ENCODE peak calls at places on chromosomes 11 and 22, in four cellular contexts. N is effector memory CD4-positive, alpha-beta T cell; R is small intestine; Y is body of pancreas. I is an unnamed sample. For H3K9me3, H3K4me1 and H3K36me3, the result is how much of the 10 kb centered on the place peaks cover.

GRCh38 chr11:88175707-88176066 is 444 bp upstream of the RAB38 start:
- DNase-seq in N (no peak), R (no peak), Y (peak), I (no peak)

GRCh38 chr11:44066732-44067131 is 662 bp downstream of the ACCS start:
- DNase-seq in Y (peak), R (peak), N (no peak), I (peak)

GRCh38 chr11:77171885-77172665 is 44.0 kb downstream of the MYO7A start:
- DNase-seq in Y (no peak), N (no peak), R (no peak), I (peak)

GRCh38 chr11:75763846-75764245 is 4.7 kb upstream of the DGAT2 start:
- DNase-seq in Y (no peak), R (no peak), N (no peak), I (no peak)

GRCh38 chr11:47466701-47467250 is 17.8 kb upstream of the RAPSN start:
- DNase-seq in R (peak), N (no peak), Y (peak), I (peak)

GRCh38 chr11:13682212-13682611 is 13.7 kb downstream of the FAR1 start:
- DNase-seq in N (no peak), Y (no peak), R (no peak), I (no peak)

GRCh38 chr11:113546757-113547507 is 71.7 kb upstream of the DRD2 start:
- DNase-seq in R (no peak), N (no peak), Y (no peak), I (no peak)

GRCh38 chr22:27810566-27810965 is 9.0 kb upstream of the MN1 start:
- DNase-seq in N (no peak), R (no peak), Y (peak), I (peak)

GRCh38 chr11:47905358-47906059 is 57.4 kb upstream of the NUP160 start:
- DNase-seq in R (no peak), Y (no peak), N (no peak), I (no peak)

GRCh38 chr11:109961261-109961660 is 131.9 kb upstream of the ZC3H12C start:
- DNase-seq in R (no peak), N (no peak), Y (no peak), I (no peak)

GRCh38 chr11:117064275-117064674 is 34.0 kb downstream of the SIK3 start:
- DNase-seq in Y (no peak), N (no peak), R (no peak), I (no peak)

GRCh38 chr11:85464283-85464682 is 162.9 kb downstream of the DLG2 start:
- DNase-seq in Y (no peak), N (no peak), R (no peak), I (no peak)

GRCh38 chr11:130865091-130865771 is 51.0 kb downstream of the SNX19 start:
- DNase-seq in Y (no peak), R (no peak), N (no peak), I (no peak)

GRCh38 chr11:56911312-56911711 is 77.4 kb upstream of the OR5AK2 start:
- DNase-seq in N (no peak), R (no peak), Y (no peak), I (no peak)

GRCh38 chr22:44358723-44359440 is 46.1 kb upstream of the SHISAL1 start:
- DNase-seq in R (no peak), Y (no peak), N (no peak), I (peak)

GRCh38 chr22:44042822-44043221 is 18.7 kb downstream of the PARVB start:
- DNase-seq in Y (no peak), N (no peak), R (no peak), I (no peak)

GRCh38 chr11:86291466-86292262 is 10.4 kb upstream of the HIKESHI start:
- DNase-seq in R (peak), N (peak), Y (peak), I (no peak)

GRCh38 chr11:68380786-68381622 is 68.6 kb downstream of the LRP5 start:
- DNase-seq in Y (no peak), R (no peak), N (no peak), I (no peak)

GRCh38 chr22:24208012-24208749 is 26.9 kb downstream of the SUSD2 start:
- DNase-seq in R (peak), Y (peak), N (no peak), I (no peak)

GRCh38 chr22:32473388-32473952 is 1.1 kb upstream of the FBXO7 start:
- DNase-seq in N (no peak), Y (no peak), R (peak), I (no peak)

GRCh38 chr11:128519353-128519752 is 68.0 kb downstream of the ETS1 start:
- DNase-seq in Y (no peak), R (no peak), N (no peak), I (no peak)

GRCh38 chr11:66313321-66314185 is 3.3 kb downstream of the CD248 start:
- DNase-seq in N (no peak), R (no peak), Y (peak), I (no peak)

GRCh38 chr11:123575441-123575840 is 79.0 kb downstream of the SCN3B start:
- DNase-seq in Y (no peak), N (no peak), R (no peak), I (no peak)

GRCh38 chr11:119689318-119689717 is 39.7 kb downstream of the NECTIN1 start:
- DNase-seq in N (no peak), R (no peak), Y (no peak), I (no peak)

GRCh38 chr11:41917900-41918299 is 458.4 kb upstream of the LRRC4C start:
- DNase-seq in Y (no peak), N (no peak), R (no peak), I (no peak)

GRCh38 chr11:41921991-41922390 is 462.5 kb upstream of the LRRC4C start:
- DNase-seq in R (no peak), Y (no peak), N (no peak), I (no peak)

GRCh38 chr11:41926339-41926738 is 466.9 kb upstream of the LRRC4C start:
- DNase-seq in R (no peak), Y (no peak), N (no peak), I (no peak)

DNA sequence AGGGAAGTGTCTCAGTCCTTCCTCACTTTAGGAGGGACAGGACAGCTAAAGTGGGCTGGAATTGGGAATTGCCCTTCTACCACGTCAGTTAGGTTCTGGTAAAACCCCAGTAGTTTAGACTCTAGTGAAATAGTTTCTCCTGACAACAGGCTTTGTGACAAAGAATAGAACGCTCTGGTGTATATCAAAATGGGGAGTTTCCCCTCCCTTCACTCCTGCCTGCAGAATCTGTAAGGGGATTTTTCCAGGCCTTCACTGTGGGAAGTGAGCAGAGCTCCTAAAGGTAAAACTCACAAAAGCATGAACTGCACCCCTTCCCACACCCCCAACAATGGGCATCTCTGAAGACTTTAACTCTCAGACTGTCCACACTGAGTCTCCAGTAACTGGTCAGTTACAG is 460.9 kb upstream of the LRRC4C start:
- DNase-seq in R (no peak), N (no peak), Y (no peak), I (no peak)
- H3K9me3 ChIP-seq in R (under half), N (under half), Y (under half), I (under half)

GRCh38 chr22:39501644-39502108 is 414 bp upstream of the MIEF1 start:
- DNase-seq in R (no peak), Y (no peak), N (no peak), I (no peak)

GRCh38 chr22:39498802-39499201 is 3.3 kb upstream of the MIEF1 start:
- DNase-seq in N (no peak), Y (no peak), R (no peak), I (no peak)

GRCh38 chr22:39502109-39502788 is at the start of gene MIEF1:
- DNase-seq in N (peak), Y (peak), R (peak), I (peak)

GRCh38 chr22:39498368-39498767 is 3.7 kb upstream of the MIEF1 start:
- DNase-seq in N (no peak), Y (no peak), R (no peak), I (peak)

GRCh38 chr22:39500101-39500500 is 2.0 kb upstream of the MIEF1 start:
- DNase-seq in Y (no peak), N (no peak), R (no peak), I (no peak)
- H3K4me1 ChIP-seq in Y (under half), N (under half), R (under half), I (under half)

DNA sequence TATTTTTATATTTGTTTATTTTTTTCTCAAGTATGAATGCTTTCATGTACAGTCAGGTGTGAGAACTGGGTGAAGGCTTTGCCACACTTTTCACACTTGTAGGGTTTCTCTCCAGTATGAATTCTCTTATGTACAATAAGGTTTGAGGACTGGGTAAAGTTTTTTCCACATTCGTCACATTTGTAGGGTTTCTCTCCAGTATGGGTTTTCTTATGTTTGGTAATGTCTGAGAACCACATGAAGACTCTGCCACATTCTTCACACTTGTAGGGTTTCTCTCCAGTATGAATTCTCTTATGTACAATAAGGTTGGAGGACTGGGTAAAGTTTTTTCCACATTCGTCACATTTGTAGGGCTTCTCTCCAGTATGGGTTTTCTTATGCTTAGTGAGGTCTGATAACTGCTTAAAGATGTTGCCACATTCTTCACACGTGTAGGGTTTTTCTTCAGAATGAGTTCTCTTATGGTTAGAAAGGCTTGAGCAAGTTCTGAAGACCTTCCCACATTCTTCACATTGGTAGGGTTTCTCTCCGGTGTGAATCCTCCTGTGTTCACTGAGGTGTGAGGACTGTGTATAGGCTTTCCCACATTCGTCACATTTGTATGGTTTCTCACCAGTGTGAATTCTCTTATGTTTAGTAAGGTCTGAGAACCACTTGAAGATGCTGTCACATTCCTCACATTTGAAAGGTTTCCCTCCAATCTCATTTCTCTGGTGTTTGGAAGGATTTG is 19.7 kb downstream of the ZNF195 start:
- DNase-seq in N (no peak), Y (no peak), R (no peak), I (no peak)
- H3K36me3 ChIP-seq in N (half or more), Y (under half), R (under half), I (under half)

DNA sequence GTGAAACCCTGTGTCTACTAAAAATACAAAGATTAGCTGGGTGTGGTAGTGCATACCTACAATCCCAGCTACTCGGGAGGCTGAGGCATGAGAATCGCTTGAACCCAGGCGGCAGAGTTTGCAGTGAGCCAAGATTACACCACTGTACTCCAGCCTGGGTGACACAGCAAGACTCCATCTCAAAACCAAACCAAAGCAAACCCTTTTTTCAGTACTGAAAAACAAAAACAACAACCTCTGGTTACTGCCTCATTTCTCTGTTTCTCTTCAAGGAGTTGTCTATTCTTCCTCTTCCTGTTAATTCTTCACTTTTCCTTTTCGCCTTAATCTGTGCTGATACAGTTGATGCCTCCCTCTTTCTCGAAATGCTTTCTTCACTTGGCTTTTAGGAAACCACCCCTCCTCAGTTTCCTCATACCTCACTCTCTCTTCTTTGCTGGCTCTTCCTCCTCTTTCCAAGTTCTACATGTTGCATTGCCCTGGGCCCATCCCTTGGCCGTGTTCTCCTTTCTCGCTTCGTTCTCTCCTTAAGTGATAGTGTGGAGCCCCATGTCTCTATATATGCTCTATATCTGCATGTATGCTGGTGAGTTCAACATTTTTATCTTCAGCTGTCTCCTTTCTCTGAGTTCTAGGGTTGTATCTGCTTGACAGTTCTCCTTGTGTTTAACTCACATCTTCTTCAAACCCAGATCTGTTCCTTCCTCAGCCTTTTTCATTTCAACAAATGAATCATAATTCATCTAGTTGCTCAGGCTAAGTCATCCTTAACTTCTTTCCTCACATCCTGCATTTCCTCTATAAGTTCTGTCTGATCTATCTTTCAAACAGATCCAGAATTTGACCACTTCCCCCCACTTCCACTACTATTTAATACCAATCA is 37.1 kb downstream of the NUCB2 start:
- DNase-seq in Y (no peak), N (no peak), R (no peak), I (no peak)
- H3K9me3 ChIP-seq in Y (under half), N (under half), R (under half), I (under half)

GRCh38 chr22:49814856-49815255 is 12.8 kb downstream of the BRD1 start:
- DNase-seq in N (no peak), Y (no peak), R (no peak), I (no peak)

GRCh38 chr22:49814164-49814686 is 13.4 kb downstream of the BRD1 start:
- DNase-seq in N (no peak), Y (peak), R (no peak), I (no peak)

GRCh38 chr22:49811014-49811791 is 16.5 kb downstream of the BRD1 start:
- DNase-seq in R (peak), N (no peak), Y (no peak), I (no peak)

GRCh38 chr22:49810363-49811013 is 17.2 kb downstream of the BRD1 start:
- DNase-seq in N (no peak), R (no peak), Y (no peak), I (peak)

DNA sequence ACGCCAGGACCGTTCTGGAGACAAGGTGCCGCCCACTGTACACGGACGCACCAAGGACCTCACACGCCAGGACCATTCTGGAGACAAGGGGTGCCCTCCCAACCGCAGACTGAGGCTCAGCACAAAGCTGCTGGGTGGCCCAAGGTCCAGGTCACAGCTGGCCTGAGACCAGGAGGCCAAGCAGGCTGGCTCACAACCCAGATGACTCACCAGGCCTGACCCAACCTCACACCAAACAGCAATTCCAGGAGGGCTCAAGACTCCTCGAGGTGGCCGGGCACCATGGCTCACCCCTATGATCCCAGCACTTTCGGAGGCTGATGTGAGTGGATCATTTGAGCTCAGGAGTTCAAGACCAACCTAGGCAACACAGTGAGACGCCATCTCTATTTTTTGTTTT is 14.8 kb downstream of the BRD1 start:
- DNase-seq in Y (no peak), N (no peak), R (no peak), I (no peak)
- H3K4me1 ChIP-seq in Y (half or more), N (under half), R (under half), I (under half)

GRCh38 chr11:12565406-12565805 is 108.8 kb upstream of the TEAD1 start:
- DNase-seq in N (no peak), Y (no peak), R (no peak), I (no peak)

GRCh38 chr11:12560362-12560761 is 113.9 kb upstream of the TEAD1 start:
- DNase-seq in N (no peak), Y (no peak), R (no peak), I (no peak)

GRCh38 chr11:12559011-12559410 is 115.2 kb upstream of the TEAD1 start:
- DNase-seq in N (no peak), R (no peak), Y (no peak), I (no peak)

GRCh38 chr11:12560861-12561260 is 113.4 kb upstream of the TEAD1 start:
- DNase-seq in Y (no peak), N (no peak), R (no peak), I (no peak)

GRCh38 chr11:12564012-12564411 is 110.2 kb upstream of the TEAD1 start:
- DNase-seq in Y (no peak), N (no peak), R (no peak), I (no peak)
- H3K36me3 ChIP-seq in Y (under half), N (under half), R (under half), I (under half)

DNA sequence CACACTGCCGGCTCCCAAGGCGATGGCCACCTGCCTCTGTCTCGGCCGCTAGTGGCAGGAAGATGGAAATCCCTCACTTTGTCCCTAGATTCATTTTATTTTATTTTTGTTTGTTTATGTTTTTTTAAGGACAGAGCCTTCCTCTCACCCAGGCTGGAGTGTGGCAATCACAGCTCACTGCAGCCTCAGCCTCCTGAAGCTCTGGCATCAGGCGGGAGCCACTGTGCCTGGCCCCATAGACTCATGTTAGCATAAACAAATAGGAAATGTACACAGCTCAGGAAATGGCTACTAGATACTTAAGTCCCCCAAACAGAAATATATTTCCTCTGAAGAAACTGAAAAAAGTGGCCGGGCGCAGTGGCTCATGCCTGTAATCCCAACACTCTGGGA is 3.5 kb downstream of the TMEM80 start:
- DNase-seq in N (no peak), Y (no peak), R (no peak), I (peak)
- H3K9me3 ChIP-seq in N (under half), Y (under half), R (under half), I (under half)

I was measured in mucosa of descending colon.